ENCODE peak calls at places on chromosomes 2 and 18, in eight cellular contexts. F, M, X, K, W, D, Q and N are unnamed samples.

GRCh38 chr2:96859338-96859649 is 1.5 kb upstream of the ANKRD39 start:
- DNase-seq in F (peak), M (no peak), X (peak), K (no peak), W (no peak), D (peak), Q (peak), N (no peak)

GRCh38 chr2:172283476-172283875 is 143.9 kb upstream of the ITGA6 start:
- DNase-seq in F (no peak), M (no peak), X (no peak), K (no peak), W (no peak), D (no peak), Q (no peak), N (no peak)

GRCh38 chr2:86636842-86637241 is 13.2 kb upstream of the RNF103 start:
- DNase-seq in F (no peak), M (no peak), X (no peak), K (no peak), W (no peak), D (no peak), Q (peak), N (no peak)

GRCh38 chr18:11470941-11471340 is 138.5 kb upstream of the SLC35G4 start:
- DNase-seq in F (no peak), M (no peak), X (no peak), K (no peak), W (no peak), D (no peak), Q (no peak), N (no peak)

GRCh38 chr18:31101148-31102019 is 837 bp downstream of the DSC2 start:
- DNase-seq in F (peak), M (peak), X (peak), K (peak), W (no peak), D (peak), Q (peak), N (peak)

GRCh38 chr2:162029287-162029901 is 44.6 kb downstream of the DPP4 start:
- DNase-seq in F (no peak), M (no peak), X (no peak), K (no peak), W (peak), D (no peak), Q (no peak), N (no peak)

GRCh38 chr18:55886886-55887285 is 298.9 kb upstream of the TCF4 start:
- DNase-seq in F (no peak), M (no peak), X (no peak), K (no peak), W (peak), D (no peak), Q (no peak), N (no peak)

GRCh38 chr2:232386740-232387450 is 8.3 kb downstream of the ALPP start:
- DNase-seq in F (no peak), M (no peak), X (no peak), K (peak), W (no peak), D (no peak), Q (no peak), N (no peak)

GRCh38 chr2:84713441-84713840 is 167.4 kb downstream of the TRABD2A start:
- DNase-seq in F (no peak), M (no peak), X (no peak), K (no peak), W (no peak), D (no peak), Q (no peak), N (no peak)

GRCh38 chr18:45566025-45566740 is 49.1 kb upstream of the SLC14A2 start:
- DNase-seq in F (no peak), M (no peak), X (no peak), K (no peak), W (peak), D (peak), Q (no peak), N (no peak)

GRCh38 chr2:26838121-26838906 is 9.6 kb upstream of the DPYSL5 start:
- DNase-seq in F (no peak), M (no peak), X (no peak), K (no peak), W (peak), D (no peak), Q (no peak), N (no peak)

GRCh38 chr18:50507120-50507590 is 52.7 kb upstream of the MAPK4 start:
- DNase-seq in F (peak), M (no peak), X (peak), K (peak), W (peak), D (no peak), Q (peak), N (peak)

GRCh38 chr2:180664507-180664906 is 315.9 kb upstream of the UBE2E3 start:
- DNase-seq in F (no peak), M (no peak), X (no peak), K (no peak), W (no peak), D (no peak), Q (no peak), N (no peak)

GRCh38 chr18:22020127-22020866 is 149.1 kb upstream of the GATA6 start:
- DNase-seq in F (no peak), M (no peak), X (no peak), K (no peak), W (no peak), D (no peak), Q (no peak), N (no peak)

GRCh38 chr2:124973396-124973795 is 948.3 kb downstream of the CNTNAP5 start:
- DNase-seq in F (no peak), M (no peak), X (no peak), K (no peak), W (no peak), D (no peak), Q (no peak), N (no peak)

GRCh38 chr2:171956135-171956830 is 34.0 kb downstream of the HAT1 start:
- DNase-seq in F (no peak), M (no peak), X (no peak), K (no peak), W (no peak), D (no peak), Q (no peak), N (no peak)

GRCh38 chr2:102801098-102801718 is 39.4 kb downstream of the TMEM182 start:
- DNase-seq in F (no peak), M (no peak), X (no peak), K (no peak), W (no peak), D (no peak), Q (no peak), N (no peak)

GRCh38 chr2:155266579-155266978 is 568.1 kb downstream of the KCNJ3 start:
- DNase-seq in F (no peak), M (no peak), X (no peak), K (no peak), W (no peak), D (no peak), Q (no peak), N (no peak)
- TF ChIP-seq CTCF in F (no peak), M (no peak), X (no peak), K (no peak), W (no peak), D (no peak), Q (no peak), N (peak)

GRCh38 chr2:30412392-30413321 is 34.4 kb upstream of the LCLAT1 start:
- DNase-seq in F (peak), M (no peak), X (no peak), K (no peak), W (no peak), D (peak), Q (no peak), N (no peak)

GRCh38 chr2:30405266-30405592 is 41.8 kb upstream of the LCLAT1 start:
- DNase-seq in F (no peak), M (no peak), X (no peak), K (no peak), W (no peak), D (no peak), Q (no peak), N (no peak)

GRCh38 chr2:30406853-30407252 is 40.2 kb upstream of the LCLAT1 start:
- DNase-seq in F (no peak), M (no peak), X (no peak), K (no peak), W (no peak), D (no peak), Q (no peak), N (no peak)

GRCh38 chr2:30410217-30410616 is 36.8 kb upstream of the LCLAT1 start:
- DNase-seq in F (no peak), M (no peak), X (no peak), K (no peak), W (peak), D (no peak), Q (no peak), N (no peak)

DNA sequence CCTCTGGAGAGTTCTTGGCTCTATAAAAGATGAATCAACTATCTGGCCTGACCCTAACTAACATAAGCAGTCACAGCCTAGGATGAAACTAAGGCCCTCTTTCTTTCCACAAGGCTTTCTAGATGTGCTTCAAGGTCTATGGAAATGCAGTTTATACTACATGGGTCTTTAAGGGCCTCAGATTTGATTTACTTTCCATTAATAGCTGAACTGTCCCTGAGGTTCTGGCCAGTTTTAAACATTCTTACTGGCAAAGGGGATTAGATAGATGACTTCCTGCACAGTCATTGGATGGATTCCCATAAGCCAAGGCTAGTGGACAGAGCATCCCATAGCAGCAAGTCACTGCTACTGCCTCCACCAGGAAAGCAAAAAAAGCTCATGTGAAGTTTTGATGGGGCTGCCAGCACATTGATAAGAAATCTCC is 38.1 kb upstream of the LCLAT1 start:
- DNase-seq in F (no peak), M (no peak), X (no peak), K (no peak), W (no peak), D (no peak), Q (no peak), N (no peak)
- TF ChIP-seq CTCF in F (no peak), M (no peak), X (no peak), K (no peak), W (no peak), D (no peak), Q (no peak), N (no peak)

GRCh38 chr2:219104107-219105050 is 43.7 kb upstream of the IHH start:
- DNase-seq in F (no peak), M (no peak), X (no peak), K (peak), W (peak), D (no peak), Q (no peak), N (no peak)
- TF ChIP-seq CTCF in F (peak), M (peak), X (peak), K (peak), W (peak), D (no peak), Q (peak), N (peak)

DNA sequence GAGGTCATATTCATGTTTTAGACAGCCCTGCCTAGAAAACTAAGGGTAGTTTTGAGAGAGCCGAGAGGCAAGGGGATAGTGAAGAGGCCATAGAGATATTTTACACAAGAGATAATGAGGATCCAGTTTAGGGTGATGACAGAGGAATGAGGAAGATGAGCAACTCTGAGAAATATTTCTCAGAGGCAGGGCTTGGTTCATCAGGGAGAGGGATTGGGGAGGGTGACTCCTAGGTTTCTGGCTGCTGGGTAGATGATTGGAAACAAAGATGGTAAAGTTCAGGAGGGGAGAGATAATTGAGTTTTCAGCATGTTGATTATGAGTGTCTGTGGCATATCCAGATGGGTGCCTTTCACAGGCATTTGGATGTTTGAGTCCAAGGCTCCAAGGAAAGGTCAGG is 7.3 kb downstream of the MYL12B start:
- DNase-seq in F (no peak), M (no peak), X (no peak), K (no peak), W (no peak), D (no peak), Q (no peak), N (no peak)
- TF ChIP-seq CTCF in F (no peak), M (no peak), X (no peak), K (no peak), W (no peak), D (no peak), Q (no peak), N (no peak)

GRCh38 chr2:76316691-76317090 is 606.0 kb upstream of the GCFC2 start:
- DNase-seq in F (no peak), M (no peak), X (no peak), K (no peak), W (no peak), D (no peak), Q (no peak), N (no peak)
- TF ChIP-seq CTCF in F (no peak), M (no peak), X (no peak), K (no peak), W (no peak), D (no peak), Q (no peak), N (no peak)

DNA sequence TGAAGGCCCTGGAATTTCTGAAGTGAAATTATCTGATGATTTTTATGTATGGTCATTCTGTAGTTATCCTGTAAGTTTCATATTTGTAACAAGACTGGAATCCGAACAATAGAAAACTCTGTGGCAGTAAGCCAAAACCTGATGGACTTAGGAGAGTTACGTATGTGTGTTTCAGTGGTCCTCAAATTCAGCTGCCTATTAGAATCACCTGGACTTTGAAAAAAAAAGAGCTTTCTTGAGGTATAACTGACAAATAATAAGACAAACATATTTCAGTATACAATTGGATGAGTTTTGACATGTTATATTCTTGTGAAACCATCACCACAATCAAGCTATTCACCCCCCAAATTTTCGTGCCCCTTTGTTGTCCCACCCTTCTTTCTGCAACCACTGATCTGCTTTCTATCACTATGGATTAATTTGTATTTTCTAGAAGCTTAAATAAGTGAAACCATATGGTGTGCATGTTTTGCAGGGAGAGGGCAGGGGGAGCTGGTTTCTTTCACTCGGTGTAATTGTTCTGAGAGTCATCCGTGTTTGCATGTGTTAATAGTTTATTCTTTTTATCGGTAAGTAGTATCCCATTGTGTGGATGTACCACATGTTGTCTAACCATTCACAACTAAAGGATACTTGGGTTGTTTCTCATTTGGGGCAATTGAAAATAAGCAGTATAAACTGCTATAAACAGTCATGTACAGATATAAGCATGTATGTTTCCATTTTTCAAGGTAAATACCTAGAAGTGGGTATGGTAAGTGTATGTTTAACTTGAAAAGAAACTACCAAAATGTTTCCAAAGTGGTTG is 50.2 kb upstream of the EML4 start:
- DNase-seq in F (no peak), M (no peak), X (no peak), K (no peak), W (no peak), D (no peak), Q (no peak), N (no peak)
- TF ChIP-seq CTCF in F (no peak), M (no peak), X (no peak), K (no peak), W (no peak), D (no peak), Q (no peak), N (no peak)

DNA sequence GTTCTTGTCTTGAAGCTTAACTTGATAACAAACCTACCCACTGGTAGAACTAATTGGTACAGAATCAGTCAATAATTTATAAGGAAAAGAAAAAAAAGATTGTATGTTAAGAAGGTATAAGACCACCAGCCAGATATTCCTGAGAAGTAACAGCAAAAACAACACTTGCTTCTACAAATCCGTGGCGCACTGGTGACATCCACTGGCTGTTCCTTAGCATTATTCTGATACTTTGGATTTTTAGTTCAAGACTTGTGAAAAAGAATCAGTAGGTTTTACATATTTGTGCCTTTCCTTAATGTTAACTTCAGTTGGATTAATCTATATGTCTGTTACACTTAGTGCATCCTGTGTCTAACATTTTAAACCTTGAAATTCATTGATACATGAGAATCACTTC is 141.8 kb downstream of the GRB14 start:
- DNase-seq in F (no peak), M (no peak), X (peak), K (peak), W (peak), D (no peak), Q (no peak), N (no peak)
- TF ChIP-seq CTCF in F (peak), M (peak), X (no peak), K (peak), W (peak), D (peak), Q (no peak), N (peak)